ENCODE peak calls at places on chromosomes 16 and 17, in ten cellular contexts. A is NCI-H2081 treated with DMSO at 0.1 percent for 48 hours, D is omental fat pad, S is epithelial cell of proximal tubule, C is NCI-H226, B is dermis microvascular lymphatic vessel endothelial cell, W is sigmoid colon, H is non-pigmented ciliary epithelial cell, R is T-helper 2 cell, F is AG09319. U is an unnamed sample.

GRCh38 chr16:81492307-81492706 is 47.7 kb downstream of the CMIP start:
- DNase-seq in A (no peak), D (no peak), S (no peak), C (no peak), B (no peak), W (no peak), H (no peak), R (no peak), F (no peak), U (no peak)

GRCh38 chr17:35087731-35088646 is 24.5 kb upstream of the RFFL start:
- DNase-seq in A (no peak), D (no peak), S (no peak), C (peak; percentile 22), B (no peak), W (peak; percentile 82), H (no peak), R (peak; percentile 33), F (no peak), U (no peak)

GRCh38 chr17:7191571-7192270 is 12.6 kb upstream of the ASGR1 start:
- DNase-seq in A (no peak), D (no peak), S (no peak), C (no peak), B (no peak), W (no peak), H (no peak), R (no peak), F (no peak), U (no peak)

GRCh38 chr16:85986931-85987749 is 88.2 kb downstream of the IRF8 start:
- DNase-seq in A (no peak), D (no peak), S (no peak), C (no peak), B (no peak), W (peak; percentile 64), H (no peak), R (no peak), F (no peak), U (no peak)

GRCh38 chr16:86307518-86307903 is 202.8 kb upstream of the FOXF1 start:
- DNase-seq in A (no peak), D (no peak), S (no peak), C (peak; percentile 58), B (no peak), W (peak; percentile 57), H (no peak), R (no peak), F (no peak), U (no peak)

GRCh38 chr17:63497708-63498483 is 21.0 kb downstream of the ACE start:
- DNase-seq in A (no peak), D (no peak), S (no peak), C (no peak), B (no peak), W (no peak), H (no peak), R (no peak), F (no peak), U (peak; percentile 46)

GRCh38 chr16:74942977-74943918 is 41.7 kb downstream of the WDR59 start:
- DNase-seq in A (no peak), D (no peak), S (no peak), C (no peak), B (no peak), W (no peak), H (no peak), R (no peak), F (no peak), U (no peak)

GRCh38 chr16:8619671-8620370 is 1.7 kb upstream of the METTL22 start:
- DNase-seq in A (no peak), D (no peak), S (no peak), C (no peak), B (no peak), W (no peak), H (no peak), R (no peak), F (no peak), U (no peak)

GRCh38 chr16:67389911-67390815 is 3.1 kb downstream of the TPPP3 start:
- DNase-seq in A (no peak), D (no peak), S (no peak), C (no peak), B (no peak), W (peak; percentile 75), H (no peak), R (no peak), F (no peak), U (no peak)

GRCh38 chr16:49456763-49457162 is 83.2 kb downstream of the C16orf78 start:
- DNase-seq in A (no peak), D (no peak), S (no peak), C (no peak), B (no peak), W (peak; percentile 44), H (no peak), R (no peak), F (no peak), U (no peak)

GRCh38 chr17:78241277-78242023 is 10.0 kb downstream of the TMEM235 start:
- DNase-seq in A (no peak), D (no peak), S (no peak), C (peak; percentile 64), B (no peak), W (no peak), H (peak; percentile 9), R (no peak), F (no peak), U (no peak)

GRCh38 chr17:56697190-56697589 is 103.7 kb downstream of the NOG start:
- DNase-seq in A (no peak), D (no peak), S (no peak), C (no peak), B (no peak), W (no peak), H (no peak), R (no peak), F (no peak), U (no peak)

GRCh38 chr17:66431910-66432309 is 129.5 kb downstream of the PRKCA start:
- DNase-seq in A (no peak), D (no peak), S (no peak), C (peak; percentile 77), B (no peak), W (no peak), H (peak; percentile 63), R (no peak), F (peak; percentile 47), U (no peak)

GRCh38 chr16:75109732-75110243 is 6.8 kb downstream of the LDHD start:
- DNase-seq in A (no peak), D (no peak), S (no peak), C (no peak), B (no peak), W (peak; percentile 81), H (no peak), R (no peak), F (no peak), U (no peak)